ENCODE peak calls at places on chromosomes 2 and 18, in four cellular contexts. W, D, R and S are unnamed samples.

GRCh38 chr2:138712212-138712979 is 67.8 kb downstream of the NXPH2 start:
- DNase-seq in W (no peak), D (peak), R (no peak), S (no peak)

GRCh38 chr2:169798718-169799495 is at the start of gene SSB:
- DNase-seq in W (peak), D (peak), R (peak), S (peak)

GRCh38 chr2:19138264-19138825 is 220.1 kb downstream of the OSR1 start:
- DNase-seq in W (no peak), D (no peak), R (no peak), S (no peak)

GRCh38 chr2:46160326-46160725 is 136.9 kb upstream of the EPAS1 start:
- DNase-seq in W (no peak), D (no peak), R (no peak), S (no peak)

GRCh38 chr2:43950383-43951008 is 45.3 kb downstream of the LRPPRC start:
- DNase-seq in W (peak), D (peak), R (peak), S (peak)

GRCh38 chr2:10400568-10400977 is 47.6 kb downstream of the ODC1 start:
- DNase-seq in W (no peak), D (no peak), R (no peak), S (peak)

GRCh38 chr2:45173513-45173912 is 164.3 kb upstream of the SIX2 start:
- DNase-seq in W (no peak), D (peak), R (peak), S (peak)

GRCh38 chr2:40760071-40760666 is 308.3 kb upstream of the SLC8A1 start:
- DNase-seq in W (no peak), D (peak), R (peak), S (peak)

GRCh38 chr2:144711546-144712276 is 191.8 kb upstream of the ZEB2 start:
- DNase-seq in W (no peak), D (no peak), R (no peak), S (no peak)

GRCh38 chr2:129396980-129397599 is 582.4 kb upstream of the RAB6C start:
- DNase-seq in W (no peak), D (no peak), R (peak), S (no peak)

GRCh38 chr2:160345102-160345501 is 145.0 kb upstream of the ITGB6 start:
- DNase-seq in W (no peak), D (no peak), R (no peak), S (no peak)

GRCh38 chr18:45780568-45780967 is 44.9 kb upstream of the SIGLEC15 start:
- DNase-seq in W (no peak), D (no peak), R (peak), S (no peak)